ENCODE peak calls at places on chromosomes 3 and 15, in nine cellular contexts. S is left lobe of liver; Q is sciatic nerve; R is CD4-positive, CD25-positive, alpha-beta regulatory T cell; N is NCI-H510A treated with DMSO at 0.1 percent for 48 hours; M is neuronal stem cell; G is EH; O is GM23338; E is cardiac muscle cell. T is an unnamed sample.

GRCh38 chr3:151320131-151320530 is 3.5 kb upstream of the GPR87 start:
- DNase-seq in S (no peak), Q (no peak), R (no peak), N (no peak), M (no peak), G (no peak), O (no peak), E (no peak), T (no peak)

GRCh38 chr3:134677196-134677986 is 26.6 kb upstream of the KY start:
- DNase-seq in S (no peak), Q (no peak), R (no peak), N (no peak), M (peak), G (peak), O (peak), E (peak), T (no peak)

GRCh38 chr3:56823984-56824703 is 22.4 kb upstream of the ARHGEF3 start:
- DNase-seq in S (no peak), Q (no peak), R (no peak), N (no peak), M (no peak), G (no peak), O (peak), E (no peak), T (no peak)

GRCh38 chr3:143850877-143851276 is 2.6 kb upstream of the SLC9A9 start:
- DNase-seq in S (no peak), Q (no peak), R (no peak), N (no peak), M (no peak), G (no peak), O (no peak), E (peak), T (no peak)

GRCh38 chr15:70575251-70576227 is 187.8 kb downstream of the UACA start:
- DNase-seq in S (no peak), Q (no peak), R (no peak), N (no peak), M (no peak), G (peak), O (no peak), E (no peak), T (no peak)

GRCh38 chr3:193996205-193996604 is 139.7 kb upstream of the HES1 start:
- DNase-seq in S (no peak), Q (no peak), R (no peak), N (no peak), M (no peak), G (no peak), O (no peak), E (no peak), T (no peak)

GRCh38 chr15:41161736-41162135 is 45.7 kb upstream of the INO80 start:
- DNase-seq in S (no peak), Q (no peak), R (no peak), N (no peak), M (no peak), G (peak), O (no peak), E (peak), T (no peak)

GRCh38 chr15:74773731-74774252 is 8.1 kb upstream of the CSK start:
- DNase-seq in S (no peak), Q (no peak), R (no peak), N (no peak), M (no peak), G (no peak), O (peak), E (peak), T (no peak)

GRCh38 chr3:50251220-50251619 is 15.2 kb downstream of the GNAI2 start:
- DNase-seq in S (no peak), Q (no peak), R (no peak), N (no peak), M (no peak), G (peak), O (no peak), E (peak), T (no peak)

GRCh38 chr3:49867871-49868321 is 1.8 kb downstream of the CAMKV start:
- DNase-seq in S (no peak), Q (no peak), R (peak), N (no peak), M (peak), G (peak), O (peak), E (peak), T (no peak)

GRCh38 chr3:65676592-65676991 is 362.1 kb downstream of the MAGI1 start:
- DNase-seq in S (no peak), Q (no peak), R (no peak), N (no peak), M (no peak), G (no peak), O (no peak), E (no peak), T (no peak)

GRCh38 chr3:149579161-149579560 is 78.7 kb downstream of the WWTR1 start:
- DNase-seq in S (no peak), Q (no peak), R (no peak), N (no peak), M (no peak), G (peak), O (no peak), E (no peak), T (no peak)

GRCh38 chr3:112384769-112385168 is 51.8 kb downstream of the CD200 start:
- DNase-seq in S (no peak), Q (no peak), R (no peak), N (no peak), M (no peak), G (no peak), O (no peak), E (no peak), T (no peak)

GRCh38 chr3:183980408-183980807 is 37.3 kb downstream of the ABCC5 start:
- DNase-seq in S (no peak), Q (no peak), R (no peak), N (peak), M (no peak), G (peak), O (no peak), E (no peak), T (no peak)

GRCh38 chr15:73948396-73948795 is 22.1 kb downstream of the LOXL1 start:
- DNase-seq in S (no peak), Q (no peak), R (no peak), N (no peak), M (no peak), G (no peak), O (no peak), E (no peak), T (no peak)

GRCh38 chr3:53680026-53680425 is 166.2 kb downstream of the CHDH start:
- DNase-seq in S (no peak), Q (no peak), R (no peak), N (no peak), M (no peak), G (no peak), O (peak), E (peak), T (no peak)

GRCh38 chr15:70283511-70283910 is 185.8 kb upstream of the TLE3 start:
- DNase-seq in S (no peak), Q (no peak), R (no peak), N (no peak), M (no peak), G (no peak), O (no peak), E (no peak), T (no peak)